ENCODE peak calls at places on chromosomes 11 and 22, in six cellular contexts. N, J, X, C, I and F are unnamed samples.

GRCh38 chr11:12989428-12990242 is 19.5 kb upstream of the RASSF10 start:
- DNase-seq in X (no peak), N (no peak), C (no peak), J (no peak), I (no peak), F (peak; percentile 79)

GRCh38 chr11:59380263-59381059 is 21.8 kb downstream of the OR5AN1 start:
- DNase-seq in J (no peak), X (no peak), N (no peak), I (no peak), C (no peak), F (no peak)

GRCh38 chr22:32204211-32204855 is 540 bp downstream of the RFPL2 start:
- DNase-seq in N (no peak), J (no peak), I (no peak), C (no peak), X (peak; percentile 63), F (no peak)

GRCh38 chr22:37045958-37046357 is 5.6 kb upstream of the KCTD17 start:
- DNase-seq in X (peak; percentile 74), C (peak; percentile 29), J (peak; percentile 46), N (no peak), I (peak; percentile 18), F (no peak)

GRCh38 chr11:57321996-57322880 is 2.5 kb downstream of the TNKS1BP1 start:
- DNase-seq in I (peak; percentile 93), N (peak; percentile 94), C (peak; percentile 97), X (peak; percentile 86), J (peak; percentile 99), F (peak; percentile 90)

GRCh38 chr11:46435679-46436078 is 44.1 kb upstream of the CHRM4 start:
- DNase-seq in I (no peak), J (no peak), X (no peak), C (no peak), N (no peak), F (no peak)

GRCh38 chr11:19607656-19608360 is 104.8 kb upstream of the NAV2 start:
- DNase-seq in N (no peak), J (no peak), I (no peak), X (no peak), C (peak; percentile 32), F (no peak)

GRCh38 chr11:123194308-123195181 is 503 bp downstream of the CLMP start:
- DNase-seq in N (no peak), X (peak; percentile 77), J (peak; percentile 77), C (peak; percentile 46), I (peak; percentile 70), F (no peak)

GRCh38 chr11:69592986-69593385 is 48.0 kb upstream of the CCND1 start:
- DNase-seq in X (no peak), C (no peak), I (no peak), N (no peak), J (no peak), F (no peak)

GRCh38 chr11:8103909-8104308 is 22.9 kb downstream of the TUB start:
- DNase-seq in N (no peak), I (no peak), C (no peak), J (no peak), X (no peak), F (no peak)

GRCh38 chr22:48981671-48982070 is 846.0 kb downstream of the BRD1 start:
- DNase-seq in N (no peak), C (no peak), J (no peak), I (no peak), X (no peak), F (no peak)

GRCh38 chr11:75467311-75467710 is 34.3 kb upstream of the KLHL35 start:
- DNase-seq in J (no peak), C (no peak), N (no peak), I (no peak), X (no peak), F (no peak)

GRCh38 chr11:122634507-122634906 is 21.0 kb upstream of the UBASH3B start:
- DNase-seq in C (peak; percentile 53), N (peak; percentile 83), X (peak; percentile 52), J (peak; percentile 88), I (peak; percentile 85), F (no peak)

GRCh38 chr11:69253028-69253427 is 40.9 kb upstream of the MYEOV start:
- DNase-seq in N (peak; percentile 49), C (peak; percentile 37), X (no peak), I (peak; percentile 81), J (peak; percentile 80), F (no peak)

GRCh38 chr11:100777118-100777517 is 90.0 kb downstream of the ARHGAP42 start:
- DNase-seq in I (peak; percentile 99), X (no peak), N (no peak), J (no peak), C (peak; percentile 13), F (peak; percentile 59)

GRCh38 chr11:2186669-2187266 is 15.2 kb upstream of the TH start:
- DNase-seq in J (no peak), C (peak; percentile 10), X (peak; percentile 71), N (no peak), I (peak; percentile 37), F (no peak)

GRCh38 chr11:45085657-45086501 is 60.6 kb upstream of the PRDM11 start:
- DNase-seq in J (no peak), I (no peak), X (peak; percentile 65), C (no peak), N (no peak), F (no peak)

GRCh38 chr11:115905331-115905730 is 401.1 kb upstream of the CADM1 start:
- DNase-seq in J (no peak), N (no peak), C (peak; percentile 5), I (no peak), X (no peak), F (no peak)

GRCh38 chr11:67238894-67239794 is 27.1 kb upstream of the GRK2 start:
- DNase-seq in I (peak; percentile 27), C (no peak), N (no peak), J (peak; percentile 35), X (no peak), F (no peak)
- H3K4me3 ChIP-seq in I (peak overlapping the region; percentile 89), C (peak overlapping the region; percentile 20), N (peak overlapping the region; percentile 97), J (peak overlapping the region; percentile 35), X (peak overlapping the region; percentile 47), F (peak overlapping the region; percentile 40)

DNA sequence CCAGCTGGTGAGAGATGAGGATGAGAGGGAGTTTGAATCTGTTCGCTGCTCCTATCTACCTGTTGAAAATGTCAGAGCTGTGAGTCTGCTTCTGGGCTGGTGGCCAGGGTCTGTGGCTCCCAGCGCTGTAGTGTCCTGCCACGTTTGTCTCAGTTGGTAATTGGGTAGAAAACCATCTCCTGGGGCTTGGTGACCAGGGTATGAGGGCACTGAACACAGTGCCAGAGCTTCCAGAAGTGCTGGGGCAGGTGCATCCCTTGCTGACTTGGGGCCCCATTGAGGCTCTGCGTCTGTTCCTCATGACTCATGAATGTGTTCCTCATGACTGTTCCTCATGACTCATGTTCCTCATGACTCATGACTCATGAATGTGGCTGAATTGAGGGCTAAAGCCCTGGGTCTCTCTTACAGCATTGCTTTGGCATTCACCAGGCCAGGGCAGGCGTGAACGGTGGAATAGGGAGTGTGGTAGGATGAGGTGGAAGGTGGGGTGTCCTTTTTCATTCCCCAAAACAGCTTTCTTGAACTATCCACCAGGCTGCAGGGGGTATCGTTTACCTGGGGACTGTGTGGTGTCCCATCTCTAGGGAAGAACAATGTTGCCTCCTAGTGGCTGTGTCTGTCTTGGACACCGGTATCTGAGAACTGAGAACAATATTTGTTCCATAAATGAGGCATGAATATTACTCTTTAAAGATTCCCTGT is 139.5 kb downstream of the COMMD9 start:
- DNase-seq in X (peak; percentile 69), N (peak; percentile 99), C (peak; percentile 99), I (peak; percentile 99), J (peak; percentile 99), F (peak; percentile 99)
- TF ChIP-seq CTCF in X (peak; percentile 57), N (peak; percentile 63), C (peak; percentile 59), I (peak; percentile 79), J (peak; percentile 65), F (peak; percentile 59)

GRCh38 chr22:50347157-50347556 is 4.0 kb downstream of the PPP6R2 start:
- DNase-seq in N (no peak), X (no peak), J (no peak), C (no peak), I (no peak), F (no peak)
- H3K4me3 ChIP-seq in N (no peak overlapping the region), X (no peak overlapping the region), J (no peak overlapping the region), C (no peak overlapping the region), I (no peak overlapping the region), F (no peak overlapping the region)

GRCh38 chr22:39401301-39401631 is 1.7 kb downstream of the TAB1 start:
- DNase-seq in X (no peak), J (no peak), I (no peak), N (no peak), C (no peak), F (no peak)

GRCh38 chr22:39408173-39408572 is 8.6 kb downstream of the TAB1 start:
- DNase-seq in J (peak; percentile 51), C (no peak), N (no peak), X (no peak), I (no peak), F (no peak)

GRCh38 chr22:39409630-39410029 is 10.1 kb downstream of the TAB1 start:
- DNase-seq in X (no peak), I (no peak), J (no peak), C (no peak), N (no peak), F (no peak)

GRCh38 chr22:39408807-39409206 is 9.2 kb downstream of the TAB1 start:
- DNase-seq in I (no peak), X (no peak), J (no peak), C (no peak), N (no peak), F (no peak)

GRCh38 chr22:39405346-39406085 is 5.9 kb downstream of the TAB1 start:
- DNase-seq in C (peak; percentile 60), J (peak; percentile 89), N (no peak), I (no peak), X (no peak), F (no peak)
- TF ChIP-seq CTCF in C (peak; percentile 31), J (peak; percentile 22), N (no peak), I (no peak), X (no peak), F (no peak)

DNA sequence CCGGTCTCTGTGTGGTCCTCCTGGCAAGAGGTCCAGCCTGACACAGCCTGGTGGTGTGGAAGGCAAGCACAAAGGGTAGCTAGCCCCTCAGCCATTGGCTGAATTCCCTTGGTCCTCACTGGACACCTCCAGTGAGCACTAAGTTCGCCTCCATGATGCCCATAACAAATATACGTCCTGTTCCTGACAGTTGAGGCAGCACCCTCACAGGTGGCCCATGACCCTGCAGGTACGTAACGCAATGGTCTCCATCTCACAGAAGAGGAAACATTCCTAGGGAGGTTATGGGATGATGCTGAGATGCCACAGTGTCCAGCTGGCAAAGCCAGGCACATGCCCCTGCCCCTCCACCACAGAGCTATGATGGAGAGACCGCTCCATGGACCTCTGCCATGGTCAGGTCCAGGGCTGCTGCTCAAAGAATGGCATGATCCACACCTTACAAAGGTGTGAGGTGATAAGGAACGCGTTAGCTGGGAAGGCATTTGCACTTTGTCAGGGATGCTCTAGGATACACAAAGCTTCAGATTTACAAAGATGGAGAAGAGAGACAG is 1.4 kb upstream of the GNAZ start:
- DNase-seq in I (no peak), X (no peak), J (no peak), C (no peak), N (no peak), F (no peak)
- H3K4me3 ChIP-seq in I (peak overlapping the region; percentile 84), X (peak overlapping the region; percentile 83), J (no peak overlapping the region), C (no peak overlapping the region), N (no peak overlapping the region), F (no peak overlapping the region)